ENCODE peak calls at places on chromosomes 2 and 18, in six cellular contexts. One of them, this sample, is unnamed.

GRCh38 chr2:224793961-224794360 is 77.8 kb upstream of the CCDC195 start:
- DNase-seq in amygdala: no peak
- DNase-seq in stimulated activated CD4-positive, alpha-beta T cell treated with anti-CD3 and anti-CD28 coated beads, Interleukin-4, amount 100 ng/mL, for 48 hours: no peak
- DNase-seq in activated CD8-positive, alpha-beta memory T cell treated with anti-CD3 and anti-CD28 coated beads for 1 hour: no peak
- DNase-seq in uterus: peak
- DNase-seq in HCT116: no peak
- DNase-seq in this sample: no peak

GRCh38 chr2:42844901-42845685 is 52.7 kb upstream of the HAAO start:
- DNase-seq in amygdala: no peak
- DNase-seq in stimulated activated CD4-positive, alpha-beta T cell treated with anti-CD3 and anti-CD28 coated beads, Interleukin-4, amount 100 ng/mL, for 48 hours: no peak
- DNase-seq in activated CD8-positive, alpha-beta memory T cell treated with anti-CD3 and anti-CD28 coated beads for 1 hour: no peak
- DNase-seq in uterus: peak
- DNase-seq in HCT116: no peak
- DNase-seq in this sample: no peak

GRCh38 chr18:79583984-79584401 is 95.6 kb upstream of the CTDP1 start:
- DNase-seq in amygdala: no peak
- DNase-seq in stimulated activated CD4-positive, alpha-beta T cell treated with anti-CD3 and anti-CD28 coated beads, Interleukin-4, amount 100 ng/mL, for 48 hours: no peak
- DNase-seq in activated CD8-positive, alpha-beta memory T cell treated with anti-CD3 and anti-CD28 coated beads for 1 hour: no peak
- DNase-seq in uterus: peak
- DNase-seq in HCT116: no peak
- DNase-seq in this sample: no peak

GRCh38 chr2:18001671-18002070 is 123.2 kb downstream of the KCNS3 start:
- DNase-seq in amygdala: no peak
- DNase-seq in stimulated activated CD4-positive, alpha-beta T cell treated with anti-CD3 and anti-CD28 coated beads, Interleukin-4, amount 100 ng/mL, for 48 hours: no peak
- DNase-seq in activated CD8-positive, alpha-beta memory T cell treated with anti-CD3 and anti-CD28 coated beads for 1 hour: no peak
- DNase-seq in uterus: no peak
- DNase-seq in HCT116: no peak
- DNase-seq in this sample: no peak

GRCh38 chr2:40343904-40344303 is 108.0 kb downstream of the SLC8A1 start:
- DNase-seq in amygdala: no peak
- DNase-seq in stimulated activated CD4-positive, alpha-beta T cell treated with anti-CD3 and anti-CD28 coated beads, Interleukin-4, amount 100 ng/mL, for 48 hours: no peak
- DNase-seq in activated CD8-positive, alpha-beta memory T cell treated with anti-CD3 and anti-CD28 coated beads for 1 hour: no peak
- DNase-seq in uterus: no peak
- DNase-seq in HCT116: no peak
- DNase-seq in this sample: no peak

GRCh38 chr2:210072922-210073509 is 70.6 kb downstream of the RPE start:
- DNase-seq in amygdala: no peak
- DNase-seq in stimulated activated CD4-positive, alpha-beta T cell treated with anti-CD3 and anti-CD28 coated beads, Interleukin-4, amount 100 ng/mL, for 48 hours: no peak
- DNase-seq in activated CD8-positive, alpha-beta memory T cell treated with anti-CD3 and anti-CD28 coated beads for 1 hour: no peak
- DNase-seq in uterus: no peak
- DNase-seq in HCT116: peak
- DNase-seq in this sample: no peak

GRCh38 chr2:105842555-105842954 is 97.8 kb downstream of the NCK2 start:
- DNase-seq in amygdala: no peak
- DNase-seq in stimulated activated CD4-positive, alpha-beta T cell treated with anti-CD3 and anti-CD28 coated beads, Interleukin-4, amount 100 ng/mL, for 48 hours: no peak
- DNase-seq in activated CD8-positive, alpha-beta memory T cell treated with anti-CD3 and anti-CD28 coated beads for 1 hour: no peak
- DNase-seq in uterus: no peak
- DNase-seq in HCT116: no peak
- DNase-seq in this sample: no peak

GRCh38 chr2:208948073-208948472 is 475.8 kb upstream of the MAP2 start:
- DNase-seq in amygdala: no peak
- DNase-seq in stimulated activated CD4-positive, alpha-beta T cell treated with anti-CD3 and anti-CD28 coated beads, Interleukin-4, amount 100 ng/mL, for 48 hours: no peak
- DNase-seq in activated CD8-positive, alpha-beta memory T cell treated with anti-CD3 and anti-CD28 coated beads for 1 hour: no peak
- DNase-seq in uterus: no peak
- DNase-seq in HCT116: no peak
- DNase-seq in this sample: no peak

GRCh38 chr2:189236066-189236465 is 56.5 kb upstream of the COL5A2 start:
- DNase-seq in amygdala: no peak
- DNase-seq in stimulated activated CD4-positive, alpha-beta T cell treated with anti-CD3 and anti-CD28 coated beads, Interleukin-4, amount 100 ng/mL, for 48 hours: no peak
- DNase-seq in activated CD8-positive, alpha-beta memory T cell treated with anti-CD3 and anti-CD28 coated beads for 1 hour: no peak
- DNase-seq in uterus: no peak
- DNase-seq in HCT116: no peak
- DNase-seq in this sample: no peak

GRCh38 chr18:59900222-59901128 is 679 bp downstream of the PMAIP1 start:
- DNase-seq in amygdala: no peak
- DNase-seq in stimulated activated CD4-positive, alpha-beta T cell treated with anti-CD3 and anti-CD28 coated beads, Interleukin-4, amount 100 ng/mL, for 48 hours: peak
- DNase-seq in activated CD8-positive, alpha-beta memory T cell treated with anti-CD3 and anti-CD28 coated beads for 1 hour: no peak
- DNase-seq in uterus: peak
- DNase-seq in HCT116: no peak
- DNase-seq in this sample: peak

GRCh38 chr2:47456851-47457250 is 53.9 kb downstream of the MSH2 start:
- DNase-seq in amygdala: no peak
- DNase-seq in stimulated activated CD4-positive, alpha-beta T cell treated with anti-CD3 and anti-CD28 coated beads, Interleukin-4, amount 100 ng/mL, for 48 hours: no peak
- DNase-seq in activated CD8-positive, alpha-beta memory T cell treated with anti-CD3 and anti-CD28 coated beads for 1 hour: no peak
- DNase-seq in uterus: no peak
- DNase-seq in HCT116: no peak
- DNase-seq in this sample: no peak

GRCh38 chr2:65551528-65551927 is 119.1 kb upstream of the SPRED2 start:
- DNase-seq in amygdala: no peak
- DNase-seq in stimulated activated CD4-positive, alpha-beta T cell treated with anti-CD3 and anti-CD28 coated beads, Interleukin-4, amount 100 ng/mL, for 48 hours: no peak
- DNase-seq in activated CD8-positive, alpha-beta memory T cell treated with anti-CD3 and anti-CD28 coated beads for 1 hour: no peak
- DNase-seq in uterus: no peak
- DNase-seq in HCT116: no peak
- DNase-seq in this sample: no peak

GRCh38 chr18:40347261-40347660 is 1607.8 kb upstream of the PIK3C3 start:
- DNase-seq in amygdala: no peak
- DNase-seq in stimulated activated CD4-positive, alpha-beta T cell treated with anti-CD3 and anti-CD28 coated beads, Interleukin-4, amount 100 ng/mL, for 48 hours: no peak
- DNase-seq in activated CD8-positive, alpha-beta memory T cell treated with anti-CD3 and anti-CD28 coated beads for 1 hour: no peak
- DNase-seq in uterus: no peak
- DNase-seq in HCT116: no peak
- DNase-seq in this sample: no peak

GRCh38 chr2:233976690-233977294 is 59.6 kb downstream of the TRPM8 start:
- DNase-seq in amygdala: no peak
- DNase-seq in stimulated activated CD4-positive, alpha-beta T cell treated with anti-CD3 and anti-CD28 coated beads, Interleukin-4, amount 100 ng/mL, for 48 hours: no peak
- DNase-seq in activated CD8-positive, alpha-beta memory T cell treated with anti-CD3 and anti-CD28 coated beads for 1 hour: no peak
- DNase-seq in uterus: no peak
- DNase-seq in HCT116: peak
- DNase-seq in this sample: no peak

GRCh38 chr2:241224068-241224850 is 35.8 kb downstream of the ANO7 start:
- DNase-seq in amygdala: peak
- DNase-seq in stimulated activated CD4-positive, alpha-beta T cell treated with anti-CD3 and anti-CD28 coated beads, Interleukin-4, amount 100 ng/mL, for 48 hours: no peak
- DNase-seq in activated CD8-positive, alpha-beta memory T cell treated with anti-CD3 and anti-CD28 coated beads for 1 hour: no peak
- DNase-seq in uterus: no peak
- DNase-seq in HCT116: no peak
- DNase-seq in this sample: no peak

GRCh38 chr2:148817210-148817708 is 57.8 kb upstream of the KIF5C start:
- DNase-seq in amygdala: peak
- DNase-seq in stimulated activated CD4-positive, alpha-beta T cell treated with anti-CD3 and anti-CD28 coated beads, Interleukin-4, amount 100 ng/mL, for 48 hours: no peak
- DNase-seq in activated CD8-positive, alpha-beta memory T cell treated with anti-CD3 and anti-CD28 coated beads for 1 hour: no peak
- DNase-seq in uterus: no peak
- DNase-seq in HCT116: no peak
- DNase-seq in this sample: no peak

GRCh38 chr2:206555721-206556120 is 86.6 kb upstream of the FAM237A start:
- DNase-seq in amygdala: no peak
- DNase-seq in stimulated activated CD4-positive, alpha-beta T cell treated with anti-CD3 and anti-CD28 coated beads, Interleukin-4, amount 100 ng/mL, for 48 hours: no peak
- DNase-seq in activated CD8-positive, alpha-beta memory T cell treated with anti-CD3 and anti-CD28 coated beads for 1 hour: no peak
- DNase-seq in uterus: no peak
- DNase-seq in HCT116: no peak
- DNase-seq in this sample: no peak

GRCh38 chr2:237977380-237977779 is 10.6 kb downstream of the UBE2F start:
- DNase-seq in amygdala: no peak
- DNase-seq in stimulated activated CD4-positive, alpha-beta T cell treated with anti-CD3 and anti-CD28 coated beads, Interleukin-4, amount 100 ng/mL, for 48 hours: no peak
- DNase-seq in activated CD8-positive, alpha-beta memory T cell treated with anti-CD3 and anti-CD28 coated beads for 1 hour: no peak
- DNase-seq in uterus: no peak
- DNase-seq in HCT116: no peak
- DNase-seq in this sample: no peak

GRCh38 chr18:2050016-2050415 is 521.3 kb downstream of the METTL4 start:
- DNase-seq in amygdala: no peak
- DNase-seq in stimulated activated CD4-positive, alpha-beta T cell treated with anti-CD3 and anti-CD28 coated beads, Interleukin-4, amount 100 ng/mL, for 48 hours: no peak
- DNase-seq in activated CD8-positive, alpha-beta memory T cell treated with anti-CD3 and anti-CD28 coated beads for 1 hour: no peak
- DNase-seq in uterus: no peak
- DNase-seq in HCT116: no peak
- DNase-seq in this sample: no peak